ENCODE peak calls at places on chromosomes 7 and 10, in eight cellular contexts. One of them, this sample, is unnamed. For H3K27me3, the result is how much of the 10 kb centered on the place peaks cover.

GRCh38 chr7:32506266-32507054 is 11.2 kb downstream of the AVL9 start:
- DNase-seq in SK-N-SH: no peak
- DNase-seq in suprapubic skin: no peak
- DNase-seq in sigmoid colon: no peak
- DNase-seq in colonic mucosa: no peak
- DNase-seq in GM23248: peak
- DNase-seq in endodermal cell: no peak
- DNase-seq in tibial nerve: no peak
- DNase-seq in this sample: no peak

GRCh38 chr10:70966848-70967553 is 78.6 kb upstream of the PCBD1 start:
- DNase-seq in SK-N-SH: peak
- DNase-seq in tibial nerve: no peak
- DNase-seq in suprapubic skin: no peak
- DNase-seq in colonic mucosa: no peak
- DNase-seq in sigmoid colon: no peak
- DNase-seq in GM23248: no peak
- DNase-seq in endodermal cell: no peak
- DNase-seq in this sample: no peak

GRCh38 chr10:1569208-1569607 is 168.1 kb downstream of the ADARB2 start:
- DNase-seq in SK-N-SH: no peak
- DNase-seq in tibial nerve: no peak
- DNase-seq in GM23248: no peak
- DNase-seq in colonic mucosa: no peak
- DNase-seq in sigmoid colon: peak
- DNase-seq in endodermal cell: no peak
- DNase-seq in suprapubic skin: peak
- DNase-seq in this sample: no peak

GRCh38 chr10:27820637-27821036 is 75.0 kb upstream of the MKX start:
- DNase-seq in tibial nerve: no peak
- DNase-seq in suprapubic skin: no peak
- DNase-seq in GM23248: no peak
- DNase-seq in colonic mucosa: no peak
- DNase-seq in sigmoid colon: no peak
- DNase-seq in endodermal cell: no peak
- DNase-seq in SK-N-SH: no peak
- DNase-seq in this sample: no peak

GRCh38 chr10:129808092-129808983 is 155.7 kb downstream of the EBF3 start:
- DNase-seq in GM23248: no peak
- DNase-seq in colonic mucosa: no peak
- DNase-seq in SK-N-SH: no peak
- DNase-seq in sigmoid colon: no peak
- DNase-seq in suprapubic skin: no peak
- DNase-seq in endodermal cell: no peak
- DNase-seq in tibial nerve: no peak
- DNase-seq in this sample: no peak

GRCh38 chr7:105838273-105839141 is 37.9 kb downstream of the ATXN7L1 start:
- DNase-seq in colonic mucosa: peak
- DNase-seq in SK-N-SH: peak
- DNase-seq in endodermal cell: no peak
- DNase-seq in tibial nerve: peak
- DNase-seq in GM23248: peak
- DNase-seq in sigmoid colon: no peak
- DNase-seq in suprapubic skin: no peak
- DNase-seq in this sample: peak

GRCh38 chr10:95289921-95290421 is 832 bp downstream of the PDLIM1 start:
- DNase-seq in SK-N-SH: no peak
- DNase-seq in endodermal cell: peak
- DNase-seq in tibial nerve: no peak
- DNase-seq in suprapubic skin: no peak
- DNase-seq in colonic mucosa: no peak
- DNase-seq in sigmoid colon: no peak
- DNase-seq in GM23248: peak
- DNase-seq in this sample: no peak

GRCh38 chr10:59240581-59241183 is 64.2 kb downstream of the PHYHIPL start:
- DNase-seq in SK-N-SH: peak
- DNase-seq in endodermal cell: peak
- DNase-seq in sigmoid colon: no peak
- DNase-seq in suprapubic skin: no peak
- DNase-seq in colonic mucosa: peak
- DNase-seq in GM23248: peak
- DNase-seq in tibial nerve: no peak
- DNase-seq in this sample: no peak

GRCh38 chr10:61547297-61547696 is 94.1 kb upstream of the TMEM26 start:
- DNase-seq in SK-N-SH: no peak
- DNase-seq in colonic mucosa: no peak
- DNase-seq in endodermal cell: no peak
- DNase-seq in suprapubic skin: no peak
- DNase-seq in GM23248: no peak
- DNase-seq in sigmoid colon: no peak
- DNase-seq in tibial nerve: no peak
- DNase-seq in this sample: no peak

GRCh38 chr7:148385009-148385682 is 205.4 kb upstream of the C7orf33 start:
- DNase-seq in suprapubic skin: no peak
- DNase-seq in colonic mucosa: no peak
- DNase-seq in SK-N-SH: no peak
- DNase-seq in endodermal cell: peak
- DNase-seq in GM23248: no peak
- DNase-seq in tibial nerve: no peak
- DNase-seq in sigmoid colon: no peak
- DNase-seq in this sample: no peak

GRCh38 chr7:44638611-44639557 is 32.5 kb downstream of the OGDH start:
- DNase-seq in GM23248: peak
- DNase-seq in tibial nerve: no peak
- DNase-seq in colonic mucosa: peak
- DNase-seq in endodermal cell: peak
- DNase-seq in sigmoid colon: peak
- DNase-seq in SK-N-SH: peak
- DNase-seq in suprapubic skin: peak
- DNase-seq in this sample: no peak

GRCh38 chr7:1445341-1445740 is 13.9 kb downstream of the MICALL2 start:
- DNase-seq in SK-N-SH: no peak
- DNase-seq in GM23248: no peak
- DNase-seq in colonic mucosa: no peak
- DNase-seq in endodermal cell: no peak
- DNase-seq in tibial nerve: no peak
- DNase-seq in sigmoid colon: no peak
- DNase-seq in suprapubic skin: no peak
- DNase-seq in this sample: no peak
- H3K27me3 ChIP-seq in SK-N-SH: under half
- H3K27me3 ChIP-seq in GM23248: under half
- H3K27me3 ChIP-seq in colonic mucosa: under half
- H3K27me3 ChIP-seq in endodermal cell: under half
- H3K27me3 ChIP-seq in tibial nerve: under half
- H3K27me3 ChIP-seq in sigmoid colon: under half
- H3K27me3 ChIP-seq in suprapubic skin: under half
- H3K27me3 ChIP-seq in this sample: under half

GRCh38 chr10:100835810-100836209 is 77.0 kb upstream of the SLF2 start:
- DNase-seq in endodermal cell: no peak
- DNase-seq in GM23248: no peak
- DNase-seq in suprapubic skin: no peak
- DNase-seq in colonic mucosa: no peak
- DNase-seq in SK-N-SH: no peak
- DNase-seq in sigmoid colon: no peak
- DNase-seq in tibial nerve: no peak
- DNase-seq in this sample: no peak

GRCh38 chr10:100841528-100841927 is 71.2 kb upstream of the SLF2 start:
- DNase-seq in endodermal cell: no peak
- DNase-seq in suprapubic skin: peak
- DNase-seq in colonic mucosa: no peak
- DNase-seq in sigmoid colon: no peak
- DNase-seq in tibial nerve: no peak
- DNase-seq in SK-N-SH: no peak
- DNase-seq in GM23248: no peak
- DNase-seq in this sample: no peak

GRCh38 chr10:100837300-100837699 is 75.5 kb upstream of the SLF2 start:
- DNase-seq in tibial nerve: no peak
- DNase-seq in sigmoid colon: no peak
- DNase-seq in GM23248: no peak
- DNase-seq in suprapubic skin: no peak
- DNase-seq in endodermal cell: no peak
- DNase-seq in colonic mucosa: no peak
- DNase-seq in SK-N-SH: no peak
- DNase-seq in this sample: no peak

GRCh38 chr10:100838986-100839385 is 73.8 kb upstream of the SLF2 start:
- DNase-seq in GM23248: no peak
- DNase-seq in tibial nerve: no peak
- DNase-seq in colonic mucosa: no peak
- DNase-seq in suprapubic skin: no peak
- DNase-seq in endodermal cell: no peak
- DNase-seq in SK-N-SH: no peak
- DNase-seq in sigmoid colon: no peak
- DNase-seq in this sample: no peak

GRCh38 chr10:100836891-100837290 is 75.9 kb upstream of the SLF2 start:
- DNase-seq in tibial nerve: no peak
- DNase-seq in endodermal cell: no peak
- DNase-seq in GM23248: no peak
- DNase-seq in suprapubic skin: no peak
- DNase-seq in sigmoid colon: no peak
- DNase-seq in SK-N-SH: no peak
- DNase-seq in colonic mucosa: no peak
- DNase-seq in this sample: no peak
- H3K27me3 ChIP-seq in tibial nerve: half or more
- H3K27me3 ChIP-seq in endodermal cell: half or more
- H3K27me3 ChIP-seq in GM23248: half or more
- H3K27me3 ChIP-seq in suprapubic skin: half or more
- H3K27me3 ChIP-seq in sigmoid colon: under half
- H3K27me3 ChIP-seq in SK-N-SH: under half
- H3K27me3 ChIP-seq in colonic mucosa: under half
- H3K27me3 ChIP-seq in this sample: under half

DNA sequence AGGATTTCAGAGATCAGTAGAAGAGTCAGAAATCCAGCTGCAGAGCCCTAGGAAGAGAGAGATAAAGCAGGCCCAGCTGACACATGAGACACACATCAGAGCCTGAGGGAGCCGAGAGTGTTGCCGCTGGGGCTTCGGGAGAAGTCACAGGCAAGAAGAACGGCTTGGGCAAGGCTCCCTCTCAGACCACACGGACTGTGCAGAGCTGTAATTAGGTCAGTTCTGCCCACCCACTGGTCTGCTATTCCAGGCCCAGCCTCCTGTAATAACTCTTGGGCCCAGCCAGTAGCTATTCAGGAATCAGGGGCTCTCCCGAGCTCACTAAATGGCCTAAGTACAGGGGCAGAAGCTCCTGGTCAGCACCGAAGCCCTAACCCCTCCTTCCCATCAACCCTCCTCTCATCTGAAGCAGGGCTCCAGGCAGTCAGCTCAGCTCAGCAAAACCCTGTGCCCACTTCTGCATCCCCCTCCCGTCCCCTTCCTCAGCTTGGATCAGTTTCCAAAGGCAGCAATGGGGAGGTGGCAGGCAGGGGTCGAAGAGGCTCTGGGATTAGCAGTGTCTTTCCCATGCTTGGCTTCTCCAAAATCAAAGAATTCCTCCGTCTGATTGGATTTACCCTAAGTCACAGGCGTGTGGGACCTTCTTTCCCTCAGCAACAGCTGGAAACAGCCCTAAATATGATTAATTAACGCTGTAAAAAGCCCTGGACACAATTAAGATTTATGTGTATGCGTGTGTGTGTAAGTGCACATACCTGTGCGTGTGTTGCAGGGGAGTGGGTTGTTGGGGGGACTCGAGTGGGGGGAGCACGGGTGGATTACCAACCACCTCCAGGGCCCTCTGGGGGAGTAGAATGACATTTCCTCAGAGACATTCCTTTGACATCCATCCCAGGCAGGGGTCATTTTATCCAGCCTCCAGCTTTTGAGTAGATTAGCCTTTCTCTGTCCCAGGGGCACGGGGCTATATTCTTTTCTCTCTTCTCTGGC is 48.4 kb upstream of the BTRC start:
- DNase-seq in SK-N-SH: no peak
- DNase-seq in endodermal cell: no peak
- DNase-seq in suprapubic skin: no peak
- DNase-seq in GM23248: no peak
- DNase-seq in sigmoid colon: no peak
- DNase-seq in tibial nerve: no peak
- DNase-seq in colonic mucosa: no peak
- DNase-seq in this sample: no peak
- H3K27me3 ChIP-seq in SK-N-SH: under half
- H3K27me3 ChIP-seq in endodermal cell: under half
- H3K27me3 ChIP-seq in suprapubic skin: half or more
- H3K27me3 ChIP-seq in GM23248: half or more
- H3K27me3 ChIP-seq in sigmoid colon: under half
- H3K27me3 ChIP-seq in tibial nerve: half or more
- H3K27me3 ChIP-seq in colonic mucosa: under half
- H3K27me3 ChIP-seq in this sample: under half

DNA sequence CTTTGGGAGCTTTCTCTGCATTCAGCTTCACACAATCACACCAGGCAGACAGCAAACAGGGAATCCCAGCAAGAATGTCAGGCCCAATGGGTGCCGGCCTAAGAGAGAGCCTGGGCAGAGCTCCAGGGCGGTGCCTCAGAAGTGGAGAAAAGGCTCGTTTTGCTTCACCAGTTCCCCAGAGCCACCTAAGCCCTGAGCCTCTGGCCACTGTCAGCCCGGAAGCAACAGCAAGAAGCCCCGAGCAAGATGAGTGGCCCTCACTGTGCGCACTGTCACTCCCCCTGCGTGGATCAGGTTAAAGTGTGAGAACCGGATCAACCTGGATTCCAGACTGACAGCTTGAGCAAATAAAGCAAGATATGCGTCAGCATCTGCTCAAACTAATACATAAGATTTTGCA is 14.7 kb downstream of the CNPY1 start:
- DNase-seq in SK-N-SH: no peak
- DNase-seq in tibial nerve: no peak
- DNase-seq in suprapubic skin: peak
- DNase-seq in GM23248: no peak
- DNase-seq in colonic mucosa: no peak
- DNase-seq in sigmoid colon: peak
- DNase-seq in endodermal cell: peak
- DNase-seq in this sample: no peak
- H3K27me3 ChIP-seq in SK-N-SH: half or more
- H3K27me3 ChIP-seq in tibial nerve: half or more
- H3K27me3 ChIP-seq in suprapubic skin: half or more
- H3K27me3 ChIP-seq in GM23248: half or more
- H3K27me3 ChIP-seq in colonic mucosa: under half
- H3K27me3 ChIP-seq in sigmoid colon: half or more
- H3K27me3 ChIP-seq in endodermal cell: half or more
- H3K27me3 ChIP-seq in this sample: under half